ENCODE peak calls at places on chromosome 17, in nine cellular contexts. R, E, Z, M, D, H, O, K and T are unnamed samples. For H3K4me1, the result is how much of the 10 kb centered on the place peaks cover.

GRCh38 chr17:11170901-11171300 is 70.1 kb upstream of the SHISA6 start:
- DNase-seq in R (no peak), E (no peak), Z (no peak), M (no peak), D (no peak), H (no peak), O (no peak), K (no peak), T (no peak)

GRCh38 chr17:19979917-19980770 is 2.5 kb upstream of the AKAP10 start:
- DNase-seq in R (peak), E (no peak), Z (no peak), M (no peak), D (no peak), H (no peak), O (peak), K (no peak), T (peak)

GRCh38 chr17:28579526-28579925 is 2.8 kb upstream of the ALDOC start:
- DNase-seq in R (no peak), E (no peak), Z (no peak), M (no peak), D (no peak), H (no peak), O (no peak), K (no peak), T (no peak)

GRCh38 chr17:49820773-49821172 is 27.1 kb downstream of the TAC4 start:
- DNase-seq in R (no peak), E (peak), Z (no peak), M (no peak), D (no peak), H (no peak), O (no peak), K (no peak), T (no peak)

GRCh38 chr17:79043191-79043930 is 19.4 kb downstream of the C1QTNF1 start:
- DNase-seq in R (no peak), E (no peak), Z (no peak), M (no peak), D (no peak), H (no peak), O (peak), K (no peak), T (no peak)

GRCh38 chr17:14886200-14886739 is 378.9 kb downstream of the PMP22 start:
- DNase-seq in R (peak), E (peak), Z (no peak), M (peak), D (no peak), H (peak), O (no peak), K (no peak), T (no peak)

GRCh38 chr17:3533752-3534151 is 23.9 kb downstream of the TRPV3 start:
- DNase-seq in R (peak), E (no peak), Z (no peak), M (no peak), D (no peak), H (no peak), O (peak), K (no peak), T (peak)

GRCh38 chr17:82734987-82735866 is at the start of gene FN3K:
- DNase-seq in R (peak), E (peak), Z (no peak), M (no peak), D (no peak), H (peak), O (peak), K (peak), T (peak)

GRCh38 chr17:74203439-74204240 is at the start of gene RPL38:
- DNase-seq in R (peak), E (peak), Z (peak), M (peak), D (peak), H (peak), O (peak), K (peak), T (peak)
- H3K4me1 ChIP-seq in R (under half), E (under half), Z (under half), M (under half), D (under half), H (under half), O (under half), K (under half), T (under half)

GRCh38 chr17:72119963-72120877 is 600 bp upstream of the SOX9 start:
- DNase-seq in R (peak), E (peak), Z (no peak), M (peak), D (peak), H (peak), O (no peak), K (peak), T (peak)
- H3K4me1 ChIP-seq in R (under half), E (under half), Z (under half), M (under half), D (under half), H (under half), O (under half), K (under half), T (under half)

DNA sequence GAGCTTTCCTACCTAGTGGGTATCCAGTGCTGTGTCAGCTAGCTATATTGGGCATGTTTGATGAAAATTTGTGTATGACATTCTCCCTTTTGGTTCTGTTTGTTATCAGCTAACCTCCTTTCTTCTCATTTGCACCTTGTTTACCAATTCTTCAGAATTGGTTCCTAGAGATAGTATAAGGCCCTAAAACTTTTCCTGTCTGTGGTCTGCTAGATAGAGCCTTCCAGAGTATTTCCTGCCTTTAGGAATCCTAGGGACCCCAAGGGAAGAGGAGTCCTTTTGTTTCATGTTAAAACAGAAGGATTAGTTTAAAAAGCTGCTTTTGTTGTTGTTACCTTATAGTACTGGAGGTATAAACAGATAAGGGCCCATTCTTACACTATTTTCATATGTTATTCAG is 11.5 kb downstream of the MAP3K3 start:
- DNase-seq in R (no peak), E (no peak), Z (no peak), M (no peak), D (no peak), H (no peak), O (no peak), K (no peak), T (no peak)
- H3K4me1 ChIP-seq in R (under half), E (under half), Z (under half), M (under half), D (under half), H (under half), O (under half), K (under half), T (under half)

DNA sequence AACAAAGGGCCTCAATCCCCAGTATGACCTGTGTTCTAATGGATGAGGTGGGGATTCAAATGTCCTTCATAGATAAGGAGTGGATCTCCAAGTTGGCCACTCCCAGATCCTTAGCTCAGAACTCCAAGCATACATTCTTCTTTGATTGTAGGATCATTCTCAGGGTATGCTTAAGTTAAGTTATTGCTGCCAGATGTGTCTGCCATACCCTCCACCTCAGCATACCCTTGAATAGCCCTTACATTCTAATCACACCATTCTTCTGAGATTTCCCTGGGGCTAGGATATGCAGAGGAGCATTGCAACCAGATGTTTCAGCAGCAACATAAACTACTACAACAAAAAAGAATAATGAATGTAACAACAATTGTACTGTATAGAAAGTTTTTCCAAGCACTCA is 1.6 kb upstream of the KRTAP2-4 start:
- DNase-seq in R (no peak), E (no peak), Z (no peak), M (no peak), D (no peak), H (peak), O (no peak), K (no peak), T (no peak)
- H3K4me1 ChIP-seq in R (under half), E (under half), Z (under half), M (under half), D (half or more), H (under half), O (under half), K (under half), T (under half)

GRCh38 chr17:45128989-45129388 is 3.3 kb downstream of the PLCD3 start:
- DNase-seq in R (no peak), E (no peak), Z (no peak), M (no peak), D (no peak), H (no peak), O (no peak), K (no peak), T (no peak)
- H3K4me1 ChIP-seq in R (under half), E (under half), Z (under half), M (under half), D (half or more), H (under half), O (under half), K (under half), T (under half)

GRCh38 chr17:48506246-48506645 is 24.6 kb downstream of the HOXB1 start:
- DNase-seq in R (no peak), E (no peak), Z (no peak), M (no peak), D (no peak), H (no peak), O (no peak), K (no peak), T (no peak)
- H3K4me1 ChIP-seq in R (under half), E (under half), Z (under half), M (under half), D (under half), H (under half), O (under half), K (under half), T (under half)

GRCh38 chr17:35476283-35476820 is 27.8 kb upstream of the SLFN13 start:
- DNase-seq in R (no peak), E (peak), Z (no peak), M (no peak), D (no peak), H (no peak), O (no peak), K (no peak), T (no peak)
- H3K4me1 ChIP-seq in R (under half), E (under half), Z (under half), M (under half), D (under half), H (under half), O (under half), K (under half), T (under half)

GRCh38 chr17:41322264-41322902 is 6.9 kb upstream of the KRTAP17-1 start:
- DNase-seq in R (no peak), E (peak), Z (no peak), M (peak), D (peak), H (peak), O (no peak), K (no peak), T (peak)
- H3K4me1 ChIP-seq in R (under half), E (under half), Z (under half), M (under half), D (under half), H (under half), O (under half), K (under half), T (under half)

DNA sequence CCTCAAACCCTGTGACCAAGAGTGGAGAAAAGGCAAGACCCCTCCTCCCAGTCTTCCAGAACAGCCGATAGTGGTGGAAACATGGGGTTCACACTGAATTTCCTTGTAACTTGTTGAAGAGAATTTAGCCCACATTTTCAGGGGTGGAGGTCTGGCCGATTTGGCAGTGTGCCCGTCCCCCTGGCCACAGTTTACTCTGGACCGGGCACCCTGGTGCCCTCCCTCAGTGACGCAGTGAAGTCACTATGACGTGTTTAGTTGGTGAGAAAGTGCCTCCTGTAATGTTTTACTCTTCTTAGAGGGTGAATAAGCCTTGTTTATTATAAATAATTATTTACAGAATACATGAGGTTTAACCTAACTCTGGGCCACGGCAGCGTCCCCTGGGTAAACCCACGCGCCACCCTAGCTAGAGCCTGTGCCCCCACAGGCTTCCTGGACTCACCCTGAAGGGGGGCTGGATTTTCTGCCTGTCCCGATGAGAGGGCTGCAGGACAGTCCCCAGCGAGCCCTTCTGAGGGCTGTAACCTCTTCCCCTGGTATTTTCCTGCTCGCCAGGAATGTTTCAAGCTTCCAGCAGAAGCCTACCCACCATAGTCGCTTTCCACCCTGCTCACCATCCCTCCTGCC is 316.9 kb downstream of the SEC14L1 start:
- DNase-seq in R (no peak), E (no peak), Z (no peak), M (peak), D (no peak), H (no peak), O (no peak), K (no peak), T (no peak)
- H3K4me1 ChIP-seq in R (under half), E (under half), Z (half or more), M (half or more), D (under half), H (under half), O (under half), K (under half), T (under half)

GRCh38 chr17:18258356-18259038 is at the start of gene FLII:
- DNase-seq in R (peak), E (peak), Z (no peak), M (peak), D (no peak), H (peak), O (peak), K (peak), T (peak)

GRCh38 chr17:18261659-18262058 is 1.2 kb downstream of the MIEF2 start:
- DNase-seq in R (no peak), E (no peak), Z (no peak), M (no peak), D (no peak), H (no peak), O (no peak), K (no peak), T (peak)

GRCh38 chr17:18261146-18261515 is 669 bp downstream of the MIEF2 start:
- DNase-seq in R (peak), E (no peak), Z (no peak), M (peak), D (no peak), H (peak), O (peak), K (peak), T (peak)

GRCh38 chr17:18260332-18261145 is at the start of gene MIEF2:
- DNase-seq in R (peak), E (peak), Z (peak), M (peak), D (peak), H (peak), O (peak), K (peak), T (peak)

GRCh38 chr17:18259621-18260331 is 686 bp upstream of the MIEF2 start:
- DNase-seq in R (no peak), E (no peak), Z (no peak), M (no peak), D (peak), H (no peak), O (no peak), K (no peak), T (no peak)
- H3K4me1 ChIP-seq in R (under half), E (under half), Z (under half), M (under half), D (under half), H (under half), O (under half), K (under half), T (under half)